ENCODE peak calls at places on chromosomes 3 and 15, in eight cellular contexts. G, Y, Q, W, L, E, O and Z are unnamed samples.

GRCh38 chr3:126293370-126294082 is 63.7 kb downstream of the KLF15 start:
- DNase-seq in Q (no peak), E (no peak), L (no peak), W (no peak), G (peak; percentile 55), O (peak; percentile 15), Y (no peak), Z (no peak)

GRCh38 chr15:80118956-80119355 is 33.8 kb upstream of the FAH start:
- DNase-seq in L (no peak), O (peak; percentile 5), Y (no peak), Q (no peak), G (no peak), W (no peak), E (no peak), Z (no peak)

GRCh38 chr3:65356331-65357286 is 668.8 kb upstream of the ADAMTS9 start:
- DNase-seq in G (no peak), O (peak; percentile 10), E (no peak), W (no peak), Q (no peak), Y (no peak), L (no peak), Z (no peak)

GRCh38 chr15:36230741-36231140 is 348.7 kb upstream of the CDIN1 start:
- DNase-seq in Y (no peak), G (peak; percentile 15), W (no peak), L (no peak), Q (no peak), E (no peak), O (peak; percentile 3), Z (peak; percentile 0)

GRCh38 chr15:42712584-42712983 is 24.3 kb downstream of the CDAN1 start:
- DNase-seq in Q (no peak), Y (no peak), O (no peak), G (no peak), L (no peak), W (no peak), E (no peak), Z (no peak)

GRCh38 chr3:182726258-182727142 is 66.8 kb upstream of the ATP11B start:
- DNase-seq in E (no peak), Q (no peak), G (no peak), W (no peak), L (no peak), Y (no peak), O (no peak), Z (no peak)

GRCh38 chr3:79067734-79068133 is 700.1 kb downstream of the ROBO1 start:
- DNase-seq in L (no peak), W (no peak), E (no peak), G (no peak), O (no peak), Q (no peak), Y (no peak), Z (no peak)

GRCh38 chr3:159378391-159378790 is 576.5 kb downstream of the MFSD1 start:
- DNase-seq in W (no peak), O (peak; percentile 1), Y (no peak), G (no peak), L (no peak), E (no peak), Q (no peak), Z (no peak)

GRCh38 chr3:85821130-85821756 is 862.5 kb downstream of the CADM2 start:
- DNase-seq in E (no peak), Q (no peak), G (no peak), L (no peak), Y (no peak), O (no peak), W (no peak), Z (no peak)

GRCh38 chr15:77642019-77642418 is 9.3 kb upstream of the LINGO1 start:
- DNase-seq in W (no peak), L (no peak), Y (no peak), E (no peak), G (no peak), Q (no peak), O (no peak), Z (no peak)